ENCODE peak calls at places on chromosomes 16 and 17, in seven cellular contexts. N is CD4-positive, CD25-positive, alpha-beta regulatory T cell; E is breast epithelium; P is osteoblast; Y is body of pancreas; T is tibial artery; I is bronchial epithelial cell. X is an unnamed sample. For H3K36me3, the result is how much of the 10 kb centered on the place peaks cover.

GRCh38 chr17:59647288-59647687 is 27.6 kb downstream of the CLTC start:
- DNase-seq in N (no peak), Y (no peak), P (no peak), T (no peak), I (no peak), E (no peak), X (no peak)

GRCh38 chr17:50817142-50817751 is 18.1 kb upstream of the WFIKKN2 start:
- DNase-seq in I (no peak), N (peak), Y (peak), T (no peak), E (no peak), P (no peak), X (peak)

GRCh38 chr17:8459109-8459508 is 23.4 kb downstream of the NDEL1 start:
- DNase-seq in T (no peak), P (no peak), E (no peak), I (no peak), Y (peak), N (no peak), X (no peak)

GRCh38 chr16:1812732-1813163 is 13.9 kb downstream of the HAGH start:
- DNase-seq in E (peak), Y (peak), I (peak), T (no peak), N (peak), P (peak), X (peak)

GRCh38 chr16:23519282-23519681 is 9.0 kb upstream of the GGA2 start:
- DNase-seq in N (no peak), E (no peak), P (no peak), Y (no peak), I (no peak), T (no peak), X (no peak)

GRCh38 chr17:38550661-38551060 is 55.1 kb downstream of the SRCIN1 start:
- DNase-seq in I (peak), N (no peak), E (peak), T (no peak), Y (peak), P (peak), X (no peak)

GRCh38 chr17:29090746-29091395 is 47.9 kb downstream of the PIPOX start:
- DNase-seq in T (no peak), P (no peak), Y (no peak), I (no peak), E (no peak), N (no peak), X (no peak)

GRCh38 chr17:43634681-43635125 is 27.0 kb downstream of the MEOX1 start:
- DNase-seq in I (peak), T (no peak), Y (peak), P (no peak), E (peak), N (no peak), X (no peak)

GRCh38 chr17:33302394-33302793 is 9.3 kb upstream of the ASIC2 start:
- DNase-seq in Y (no peak), E (no peak), N (no peak), T (no peak), P (no peak), I (no peak), X (no peak)

GRCh38 chr17:29617481-29618271 is 5.0 kb downstream of the CORO6 start:
- DNase-seq in E (peak), P (peak), N (peak), I (peak), Y (peak), T (no peak), X (peak)

GRCh38 chr16:64983983-64984382 is 137.9 kb downstream of the CDH11 start:
- DNase-seq in N (no peak), T (no peak), E (no peak), I (peak), P (peak), Y (peak), X (peak)

DNA sequence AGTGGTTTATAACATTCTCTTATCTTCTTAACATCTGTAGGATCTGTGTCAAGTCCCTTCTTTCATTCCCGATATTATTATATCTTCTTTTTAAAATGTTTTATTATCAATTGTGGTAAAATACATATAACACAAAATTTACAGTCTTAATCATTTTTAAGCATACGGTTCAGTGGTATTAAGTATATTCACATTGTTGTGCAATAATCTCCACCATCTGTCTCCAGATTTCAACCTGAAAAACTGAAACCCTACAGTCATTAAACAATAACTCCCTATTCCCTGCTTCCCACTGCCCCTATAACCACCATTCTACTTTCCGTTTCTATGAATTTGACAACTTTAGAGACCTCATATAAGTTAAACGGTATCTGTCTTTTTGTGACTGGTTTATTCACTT is 45.5 kb downstream of the CEP112 start:
- DNase-seq in T (no peak), P (no peak), Y (no peak), I (no peak), N (no peak), E (no peak), X (no peak)
- H3K36me3 ChIP-seq in T (under half), P (under half), Y (under half), I (under half), N (under half), E (under half), X (under half)

DNA sequence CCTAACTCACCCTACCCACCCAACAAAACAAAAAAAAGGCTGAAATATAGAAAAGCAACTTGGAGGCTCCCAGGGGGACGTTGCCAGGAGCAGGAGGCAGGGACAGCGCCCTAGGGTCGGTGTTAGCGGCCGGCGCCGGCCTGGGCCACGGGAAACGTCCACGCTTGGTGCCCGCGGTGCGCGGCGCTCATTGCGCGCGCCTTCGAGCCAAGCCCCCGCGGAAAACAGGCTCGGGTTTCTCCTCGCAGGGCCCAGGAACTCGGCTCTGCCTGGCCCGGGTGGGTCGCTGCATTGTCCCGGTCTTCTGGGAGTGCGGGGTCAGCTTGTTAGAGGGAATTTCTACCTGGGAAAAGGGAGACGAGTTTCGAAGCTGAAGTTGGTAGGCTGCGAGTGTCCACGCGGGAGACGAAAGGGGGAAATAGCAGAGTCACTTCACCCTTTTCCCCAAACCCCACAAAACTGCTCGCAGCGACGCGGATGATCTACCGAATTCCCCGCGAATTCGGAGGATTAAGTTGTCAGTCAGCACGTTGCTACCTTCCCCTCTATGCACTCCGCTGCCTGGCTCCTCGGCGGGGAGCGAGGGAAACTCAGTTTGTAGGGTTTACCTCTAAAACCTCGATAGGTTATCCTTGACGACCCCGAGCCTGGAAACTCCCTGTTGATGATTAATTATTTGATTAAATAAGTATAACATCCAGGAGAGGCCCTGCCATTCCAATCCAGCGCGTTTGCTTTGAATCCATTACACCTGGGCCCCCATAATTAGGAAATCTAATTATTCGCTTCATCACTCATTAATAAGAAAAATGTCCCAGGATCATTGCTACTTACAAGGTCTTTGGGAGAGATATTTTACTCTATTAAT is 751 bp upstream of the FOXC2 start:
- DNase-seq in T (no peak), N (no peak), Y (no peak), I (no peak), P (peak), E (no peak), X (no peak)
- H3K4me3 ChIP-seq in T (peak), N (no peak), Y (no peak), I (no peak), P (peak), E (peak), X (no peak)

GRCh38 chr17:18246109-18246725 is 12.3 kb downstream of the FLII start:
- DNase-seq in N (no peak), I (no peak), T (no peak), Y (no peak), P (no peak), E (no peak), X (no peak)

GRCh38 chr17:18247613-18248001 is 10.9 kb downstream of the FLII start:
- DNase-seq in N (no peak), Y (no peak), I (no peak), P (no peak), E (peak), T (no peak), X (no peak)

GRCh38 chr17:18248811-18249210 is 9.7 kb downstream of the FLII start:
- DNase-seq in I (no peak), Y (no peak), P (no peak), E (no peak), N (no peak), T (no peak), X (no peak)

GRCh38 chr17:18248300-18248731 is 10.2 kb downstream of the FLII start:
- DNase-seq in Y (peak), E (peak), T (peak), N (peak), P (peak), I (peak), X (peak)

GRCh38 chr17:18246880-18247612 is 11.5 kb downstream of the FLII start:
- DNase-seq in Y (peak), I (peak), E (peak), T (no peak), P (peak), N (peak), X (peak)
- H3K36me3 ChIP-seq in Y (under half), I (under half), E (under half), T (half or more), P (half or more), N (half or more), X (under half)

DNA sequence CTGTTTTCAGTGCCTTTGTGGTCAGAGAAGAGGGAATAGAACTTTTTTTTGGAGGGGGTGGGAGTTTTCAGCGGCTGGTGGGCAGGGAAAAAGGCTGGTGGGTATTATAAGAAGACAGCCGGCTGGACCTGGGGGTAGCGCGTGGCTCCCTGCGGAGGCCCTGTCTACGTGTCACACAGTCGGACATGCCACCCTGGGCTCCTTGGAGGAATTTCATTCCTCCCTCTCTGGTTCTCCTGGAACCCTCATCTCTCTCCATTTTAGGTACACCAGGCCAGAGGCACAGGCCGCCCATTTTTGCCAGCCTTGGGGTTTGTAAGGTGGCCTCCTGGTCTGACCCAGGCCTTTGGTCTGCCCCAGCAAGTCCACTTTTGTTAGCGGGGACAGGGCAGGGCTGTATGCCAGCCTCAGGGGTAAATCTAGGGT is 908 bp downstream of the FKBP10 start:
- DNase-seq in I (no peak), Y (no peak), T (no peak), N (no peak), E (no peak), P (no peak), X (no peak)
- H3K4me3 ChIP-seq in I (peak), Y (no peak), T (peak), N (no peak), E (peak), P (peak), X (no peak)

GRCh38 chr17:45289316-45290268 is 27.2 kb downstream of the MAP3K14 start:
- DNase-seq in T (no peak), P (peak), N (no peak), I (no peak), E (no peak), Y (peak), X (no peak)
- H3K36me3 ChIP-seq in T (half or more), P (half or more), N (half or more), I (under half), E (under half), Y (under half), X (under half)

GRCh38 chr17:48244121-48244711 is 136.7 kb downstream of the SNX11 start:
- DNase-seq in N (peak), T (no peak), Y (no peak), I (peak), E (no peak), P (no peak), X (no peak)

GRCh38 chr17:48246623-48247022 is 139.1 kb downstream of the SNX11 start:
- DNase-seq in P (no peak), I (peak), N (no peak), Y (no peak), T (no peak), E (no peak), X (no peak)

GRCh38 chr17:48247038-48247437 is 139.5 kb downstream of the SNX11 start:
- DNase-seq in I (no peak), P (no peak), E (no peak), Y (no peak), N (no peak), T (no peak), X (no peak)

GRCh38 chr17:48247603-48248002 is 140.0 kb downstream of the SNX11 start:
- DNase-seq in Y (no peak), E (no peak), P (no peak), N (no peak), I (no peak), T (no peak), X (no peak)

DNA sequence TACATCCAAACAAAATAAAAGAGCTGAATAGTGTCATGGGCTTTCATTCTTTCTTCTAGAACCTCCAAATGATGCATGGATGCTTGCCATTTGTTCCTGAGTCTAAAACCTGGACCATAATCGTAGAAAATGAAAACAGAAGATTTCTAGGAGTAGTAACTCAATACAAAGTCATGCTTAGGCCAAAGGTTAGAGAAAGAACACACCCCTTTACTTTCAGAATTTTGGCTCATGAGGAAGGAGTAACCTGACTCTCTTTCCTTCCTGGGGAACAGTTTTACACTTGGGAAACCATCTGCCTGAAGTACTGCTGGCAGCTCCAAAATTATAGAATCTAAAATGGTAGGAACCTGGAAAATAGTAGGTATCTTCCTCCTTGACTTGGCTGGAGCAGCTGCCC is 137.2 kb downstream of the SNX11 start:
- DNase-seq in Y (no peak), I (no peak), N (no peak), E (no peak), T (no peak), P (no peak), X (no peak)
- H3K4me3 ChIP-seq in Y (no peak), I (no peak), N (no peak), E (no peak), T (no peak), P (no peak), X (no peak)

DNA sequence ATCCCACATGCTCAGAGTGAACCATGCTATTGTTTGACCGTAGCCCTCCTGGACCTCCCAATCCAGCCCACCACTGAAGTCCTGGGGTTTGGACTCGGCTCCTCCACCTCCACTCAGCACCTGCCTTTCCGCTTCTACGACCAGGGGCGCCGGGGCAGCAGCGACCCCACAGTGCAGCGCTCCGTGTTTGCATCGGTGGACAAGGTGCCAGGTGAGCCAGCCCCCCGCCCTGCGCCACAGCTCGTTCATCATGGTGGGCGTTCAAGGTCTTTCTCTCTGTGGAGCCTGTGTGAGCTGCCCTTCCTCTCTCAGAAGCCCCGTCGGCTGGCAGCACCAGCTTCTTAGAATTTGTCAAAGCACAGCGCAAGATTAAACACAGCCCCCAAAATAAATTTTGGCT is 130.1 kb downstream of the SOCS1 start:
- DNase-seq in E (no peak), N (no peak), Y (no peak), I (no peak), T (no peak), P (peak), X (no peak)
- H3K36me3 ChIP-seq in E (under half), N (half or more), Y (under half), I (under half), T (under half), P (under half), X (under half)

GRCh38 chr16:88635671-88636070 is 2.7 kb upstream of the IL17C start:
- DNase-seq in I (no peak), N (no peak), P (no peak), E (no peak), Y (no peak), T (no peak), X (no peak)
- H3K4me3 ChIP-seq in I (no peak), N (no peak), P (no peak), E (no peak), Y (no peak), T (no peak), X (no peak)

DNA sequence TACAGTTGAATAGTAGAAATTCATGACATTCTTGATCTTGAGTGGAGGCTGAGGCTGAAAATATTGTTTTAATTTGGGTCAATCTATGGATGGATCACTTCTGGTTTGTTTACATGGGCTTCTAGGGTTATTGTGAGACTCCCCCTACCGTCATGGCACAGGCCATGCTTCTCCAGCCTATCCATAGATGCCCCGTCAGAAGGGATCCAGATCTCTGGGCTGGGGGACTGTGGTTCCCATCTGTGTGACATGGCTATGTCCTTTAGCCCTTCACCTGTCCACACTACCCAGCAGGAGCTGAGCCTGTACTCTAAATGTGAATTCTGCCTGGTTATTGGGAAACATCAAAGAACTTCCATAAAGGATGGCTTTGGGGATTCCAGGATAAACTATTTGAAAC is 160.4 kb downstream of the ABCC12 start:
- DNase-seq in P (no peak), N (no peak), E (no peak), I (no peak), T (no peak), Y (no peak), X (no peak)
- H3K36me3 ChIP-seq in P (under half), N (under half), E (under half), I (under half), T (under half), Y (under half), X (under half)

X was measured in lung.